ENCODE peak calls at places on chromosomes 5 and 9, in ten cellular contexts. B, C, E, S, O, I, X, G, D and Q are unnamed samples.

GRCh38 chr5:35138232-35138631 is 90.5 kb upstream of the AGXT2 start:
- DNase-seq in E (no peak), C (no peak), B (no peak), D (no peak), G (no peak), O (peak), I (no peak), X (no peak), S (no peak), Q (no peak)

GRCh38 chr9:134993996-134994720 is 76.4 kb upstream of the FCN1 start:
- DNase-seq in X (no peak), D (no peak), B (no peak), S (no peak), I (no peak), G (no peak), E (no peak), C (no peak), O (no peak), Q (no peak)

GRCh38 chr5:5199460-5199859 is 59.3 kb downstream of the ADAMTS16 start:
- DNase-seq in X (no peak), E (no peak), S (no peak), D (no peak), O (no peak), G (no peak), I (no peak), C (no peak), B (no peak), Q (no peak)

GRCh38 chr9:16290169-16290568 is 580.3 kb downstream of the BNC2 start:
- DNase-seq in O (no peak), D (no peak), X (no peak), E (no peak), S (no peak), B (no peak), C (no peak), I (no peak), G (no peak), Q (no peak)

GRCh38 chr5:43121565-43122484 is 1.1 kb downstream of the ZNF131 start:
- DNase-seq in G (no peak), X (peak), E (peak), O (peak), C (no peak), S (peak), B (no peak), I (peak), D (no peak), Q (peak)

GRCh38 chr9:130186839-130187522 is 14.8 kb downstream of the NCS1 start:
- DNase-seq in G (peak), B (no peak), I (no peak), X (peak), S (no peak), E (no peak), D (peak), O (peak), C (no peak), Q (no peak)

GRCh38 chr9:34710023-34710422 is at the start of gene CCL21:
- DNase-seq in I (no peak), X (no peak), B (no peak), D (no peak), O (peak), G (no peak), E (no peak), C (peak), S (peak), Q (no peak)

GRCh38 chr5:93890657-93891056 is 149.3 kb upstream of the POU5F2 start:
- DNase-seq in E (no peak), I (no peak), C (no peak), G (no peak), B (no peak), X (no peak), S (peak), D (no peak), O (peak), Q (no peak)